ENCODE peak calls at places on chromosomes 2 and 18, in five cellular contexts. N is pancreas, Q is neural progenitor cell, G is cardiac muscle cell, V is retinal pigment epithelial cell. F is an unnamed sample.

GRCh38 chr2:88838165-88838635 is 146.7 kb downstream of the RPIA start:
- DNase-seq in N (no peak), Q (no peak), G (no peak), V (no peak), F (no peak)

GRCh38 chr2:134738150-134738865 is 19.5 kb upstream of the TMEM163 start:
- DNase-seq in N (no peak), Q (no peak), G (peak), V (peak), F (no peak)

GRCh38 chr18:24985616-24986015 is 366.4 kb downstream of the ZNF521 start:
- DNase-seq in N (no peak), Q (no peak), G (no peak), V (no peak), F (no peak)

GRCh38 chr2:63374341-63374740 is 213.9 kb downstream of the WDPCP start:
- DNase-seq in N (no peak), Q (no peak), G (no peak), V (no peak), F (no peak)

GRCh38 chr2:21413082-21413481 is 289.3 kb downstream of the TDRD15 start:
- DNase-seq in N (no peak), Q (no peak), G (no peak), V (no peak), F (no peak)

GRCh38 chr2:225282858-225283693 is 116.4 kb upstream of the NYAP2 start:
- DNase-seq in N (no peak), Q (peak), G (peak), V (no peak), F (no peak)

GRCh38 chr18:59388817-59389216 is 29.8 kb upstream of the LMAN1 start:
- DNase-seq in N (no peak), Q (no peak), G (no peak), V (no peak), F (no peak)

GRCh38 chr2:215728504-215729065 is 284.8 kb downstream of the MREG start:
- DNase-seq in N (no peak), Q (no peak), G (peak), V (no peak), F (peak)

GRCh38 chr18:13640266-13640860 is 86.0 kb downstream of the FAM210A start:
- DNase-seq in N (no peak), Q (no peak), G (no peak), V (no peak), F (no peak)

GRCh38 chr2:104854507-104855173 is 725 bp downstream of the POU3F3 start:
- DNase-seq in N (no peak), Q (peak), G (no peak), V (no peak), F (no peak)

GRCh38 chr2:176636376-176636775 is 367.1 kb downstream of the MTX2 start:
- DNase-seq in N (no peak), Q (no peak), G (no peak), V (no peak), F (no peak)

GRCh38 chr2:231688616-231689508 is 19.5 kb upstream of the PTMA start:
- DNase-seq in N (no peak), Q (peak), G (no peak), V (no peak), F (no peak)

GRCh38 chr2:191114403-191114886 is 36.3 kb downstream of the STAT4 start:
- DNase-seq in N (no peak), Q (no peak), G (peak), V (no peak), F (no peak)

GRCh38 chr2:240840435-240841060 is 20.5 kb upstream of the KIF1A start:
- DNase-seq in N (peak), Q (peak), G (peak), V (no peak), F (no peak)

GRCh38 chr2:190785380-190785779 is 95.2 kb upstream of the GLS start:
- DNase-seq in N (no peak), Q (no peak), G (no peak), V (no peak), F (no peak)

GRCh38 chr2:196535742-196536141 is 103.8 kb upstream of the CCDC150 start:
- DNase-seq in N (no peak), Q (no peak), G (peak), V (no peak), F (no peak)

GRCh38 chr2:149661844-149662243 is 74.3 kb upstream of the MMADHC start:
- DNase-seq in N (peak), Q (no peak), G (peak), V (peak), F (no peak)

GRCh38 chr2:239168575-239168974 is 232.2 kb downstream of the HDAC4 start:
- DNase-seq in N (peak), Q (no peak), G (no peak), V (no peak), F (no peak)

GRCh38 chr18:55588876-55589595 is 1.0 kb upstream of the TCF4 start:
- DNase-seq in N (no peak), Q (no peak), G (peak), V (no peak), F (no peak)

GRCh38 chr2:26946841-26947784 is 23.3 kb upstream of the MAPRE3 start:
- DNase-seq in N (peak), Q (no peak), G (peak), V (no peak), F (no peak)

GRCh38 chr2:230472619-230473018 is 56.6 kb downstream of the SP100 start:
- DNase-seq in N (no peak), Q (no peak), G (peak), V (peak), F (no peak)

GRCh38 chr2:176115883-176116813 is at the start of gene HOXD10:
- DNase-seq in N (no peak), Q (peak), G (no peak), V (no peak), F (no peak)

GRCh38 chr18:5842653-5843052 is 52.7 kb downstream of the TMEM200C start:
- DNase-seq in N (no peak), Q (peak), G (no peak), V (no peak), F (no peak)

GRCh38 chr18:79579807-79580480 is 99.7 kb upstream of the CTDP1 start:
- DNase-seq in N (no peak), Q (no peak), G (no peak), V (no peak), F (no peak)

GRCh38 chr18:44654555-44654954 is 26.1 kb upstream of the SETBP1 start:
- DNase-seq in N (peak), Q (no peak), G (peak), V (peak), F (no peak)

GRCh38 chr2:177784449-177784845 is 288.1 kb downstream of the PDE11A start:
- DNase-seq in N (no peak), Q (no peak), G (peak), V (peak), F (no peak)

GRCh38 chr2:96139181-96139758 is 968 bp upstream of the ASTL start:
- DNase-seq in N (no peak), Q (no peak), G (no peak), V (no peak), F (no peak)

GRCh38 chr18:27121108-27121507 is 64.0 kb downstream of the CHST9 start:
- DNase-seq in N (no peak), Q (no peak), G (no peak), V (no peak), F (no peak)

GRCh38 chr18:35430721-35431441 is 53.7 kb upstream of the ZNF396 start:
- DNase-seq in N (no peak), Q (no peak), G (peak), V (no peak), F (no peak)

GRCh38 chr2:159211447-159212396 is 74.8 kb downstream of the WDSUB1 start:
- DNase-seq in N (no peak), Q (peak), G (no peak), V (peak), F (no peak)

GRCh38 chr2:206989306-206989705 is 50.0 kb downstream of the CPO start:
- DNase-seq in N (peak), Q (peak), G (peak), V (no peak), F (peak)

GRCh38 chr18:42706618-42707017 is 408.9 kb downstream of the RIT2 start:
- DNase-seq in N (peak), Q (peak), G (peak), V (no peak), F (no peak)

GRCh38 chr18:2570772-2571199 is 519 bp downstream of the METTL4 start:
- DNase-seq in N (peak), Q (peak), G (peak), V (peak), F (peak)

GRCh38 chr2:58620896-58621295 is 379.8 kb upstream of the FANCL start:
- DNase-seq in N (no peak), Q (no peak), G (no peak), V (no peak), F (no peak)

GRCh38 chr2:178044836-178045235 is 27.7 kb downstream of the PDE11A start:
- DNase-seq in N (no peak), Q (no peak), G (no peak), V (no peak), F (no peak)

GRCh38 chr18:35479911-35480586 is 17.7 kb downstream of the INO80C start:
- DNase-seq in N (no peak), Q (no peak), G (no peak), V (no peak), F (no peak)

GRCh38 chr2:96347395-96347794 is 11.8 kb downstream of the NCAPH start:
- DNase-seq in N (no peak), Q (no peak), G (no peak), V (no peak), F (no peak)

GRCh38 chr2:175203621-175204496 is 22.3 kb upstream of the ATP5MC3 start:
- DNase-seq in N (peak), Q (peak), G (peak), V (no peak), F (no peak)

GRCh38 chr18:72360628-72361027 is 183.5 kb downstream of the CBLN2 start:
- DNase-seq in N (no peak), Q (no peak), G (no peak), V (no peak), F (no peak)

GRCh38 chr2:118321436-118322100 is 233.3 kb downstream of the INSIG2 start:
- DNase-seq in N (no peak), Q (peak), G (no peak), V (no peak), F (no peak)

GRCh38 chr2:71303849-71304248 is 27.7 kb upstream of the ZNF638 start:
- DNase-seq in N (no peak), Q (no peak), G (no peak), V (no peak), F (no peak)

GRCh38 chr2:71298914-71299313 is 32.7 kb upstream of the ZNF638 start:
- DNase-seq in N (no peak), Q (no peak), G (no peak), V (no peak), F (no peak)

DNA sequence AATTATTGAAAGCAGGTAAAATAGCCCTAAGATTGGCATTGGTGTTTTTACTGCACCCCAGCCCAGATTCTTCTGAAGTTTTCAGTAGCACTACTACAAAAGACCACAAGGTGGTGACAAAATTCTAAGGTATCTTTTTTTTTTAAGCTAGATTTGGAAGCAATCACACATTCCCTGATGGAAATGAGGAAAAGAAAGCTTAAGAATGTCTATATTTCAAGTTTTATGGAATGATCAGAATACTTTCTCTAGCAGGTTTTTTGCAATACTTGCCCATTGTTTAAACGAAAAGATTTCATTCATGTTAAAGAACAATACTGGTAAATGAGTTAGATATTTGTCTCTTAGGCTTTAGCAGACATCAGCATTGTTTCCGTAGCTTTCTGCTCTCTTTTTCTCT is 32.1 kb upstream of the ZNF638 start:
- DNase-seq in N (no peak), Q (peak), G (peak), V (no peak), F (no peak)
- TF ChIP-seq CTCF in N (peak), Q (peak), G (peak), V (peak), F (peak)

GRCh38 chr18:63320041-63320689 is 596 bp upstream of the BCL2 start:
- DNase-seq in N (peak), Q (peak), G (peak), V (no peak), F (peak)
- TF ChIP-seq CTCF in N (no peak), Q (peak), G (no peak), V (no peak), F (no peak)

DNA sequence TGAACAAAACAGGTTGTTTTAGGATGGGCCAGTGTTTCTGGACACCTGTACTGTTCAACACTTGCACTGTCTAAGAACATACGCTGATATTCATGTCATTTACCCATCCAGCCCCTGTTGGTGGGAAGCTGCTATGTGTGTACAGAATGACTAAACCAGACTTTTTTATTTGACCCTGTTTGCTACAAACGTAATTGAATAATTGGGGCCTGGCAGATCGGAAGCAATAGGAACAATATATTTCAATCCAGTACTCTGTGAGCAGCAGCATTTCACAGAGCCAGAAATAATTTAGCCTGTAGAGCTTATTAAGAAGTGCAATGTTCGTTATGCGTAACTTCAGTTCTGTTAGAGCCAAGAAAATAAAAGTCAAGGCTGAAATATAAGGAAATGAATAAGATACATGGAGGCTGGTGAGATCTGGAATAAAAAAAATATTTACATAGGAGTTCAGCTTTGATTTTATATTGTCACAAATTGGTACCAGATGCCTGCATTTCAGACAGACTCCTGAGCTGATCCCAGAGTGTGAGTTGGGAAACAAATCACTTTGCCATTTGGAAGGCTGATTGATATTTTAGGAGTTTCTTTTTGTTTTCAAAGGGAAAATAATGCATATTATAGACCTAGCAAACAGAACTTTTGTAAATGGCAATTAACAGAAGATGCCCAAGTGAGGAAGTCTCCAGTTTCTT is 19.7 kb downstream of the CABLES1 start:
- DNase-seq in N (no peak), Q (no peak), G (no peak), V (no peak), F (no peak)
- TF ChIP-seq CTCF in N (no peak), Q (no peak), G (no peak), V (no peak), F (no peak)

GRCh38 chr18:22108674-22109073 is 60.7 kb upstream of the GATA6 start:
- DNase-seq in N (peak), Q (no peak), G (peak), V (no peak), F (no peak)
- TF ChIP-seq CTCF in N (no peak), Q (peak), G (peak), V (peak), F (no peak)

GRCh38 chr2:65227471-65228248 is at the start of gene ACTR2:
- DNase-seq in N (peak), Q (peak), G (peak), V (peak), F (peak)
- TF ChIP-seq CTCF in N (no peak), Q (no peak), G (no peak), V (no peak), F (no peak)

DNA sequence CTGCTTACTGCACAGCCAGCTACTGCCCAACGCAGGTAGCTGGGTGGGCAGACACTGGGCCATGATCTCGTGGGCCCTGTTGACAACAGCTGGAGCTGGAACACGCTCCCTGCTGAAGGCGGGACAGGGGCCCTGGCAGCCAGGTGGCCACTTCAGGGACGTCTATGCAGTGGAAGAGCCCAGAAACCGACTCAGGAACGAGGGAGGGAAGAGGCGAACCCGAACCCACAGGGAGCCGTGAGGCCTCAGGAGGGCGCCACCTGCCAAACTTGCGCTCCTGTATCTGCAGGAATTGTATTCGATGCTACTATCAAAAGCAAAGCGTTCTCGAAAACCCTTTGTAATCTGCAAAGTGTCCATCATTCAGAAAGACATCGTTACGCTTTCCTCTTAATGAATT is 198.4 kb downstream of the EIPR1 start:
- DNase-seq in N (no peak), Q (peak), G (no peak), V (no peak), F (no peak)
- TF ChIP-seq CTCF in N (no peak), Q (peak), G (no peak), V (peak), F (no peak)

F was measured in CD14-positive monocyte.